ENCODE peak calls at places on chromosomes 13 and 19, in five cellular contexts. One of them, this sample, is unnamed.

GRCh38 chr13:37598572-37598971 is at the start of gene POSTN:
- DNase-seq in HepG2: no peak
- DNase-seq in K562: no peak
- DNase-seq in GM12878: no peak
- DNase-seq in A549: no peak
- DNase-seq in this sample: no peak

GRCh38 chr13:109787135-109787954 is 962 bp upstream of the IRS2 start:
- DNase-seq in HepG2: no peak
- DNase-seq in GM12878: no peak
- DNase-seq in A549: no peak
- DNase-seq in K562: peak
- DNase-seq in this sample: peak

GRCh38 chr19:801861-802496 is 4.7 kb downstream of the PTBP1 start:
- DNase-seq in K562: no peak
- DNase-seq in GM12878: no peak
- DNase-seq in A549: no peak
- DNase-seq in HepG2: no peak
- DNase-seq in this sample: peak

GRCh38 chr19:13172335-13173128 is 22.3 kb downstream of the IER2 start:
- DNase-seq in HepG2: no peak
- DNase-seq in A549: peak
- DNase-seq in K562: peak
- DNase-seq in GM12878: no peak
- DNase-seq in this sample: no peak

GRCh38 chr13:114108141-114108761 is 24.2 kb downstream of the RASA3 start:
- DNase-seq in HepG2: no peak
- DNase-seq in A549: no peak
- DNase-seq in K562: no peak
- DNase-seq in GM12878: no peak
- DNase-seq in this sample: no peak

GRCh38 chr19:29810504-29810871 is 1.3 kb upstream of the CCNE1 start:
- DNase-seq in A549: peak
- DNase-seq in K562: peak
- DNase-seq in GM12878: no peak
- DNase-seq in HepG2: no peak
- DNase-seq in this sample: no peak

GRCh38 chr13:112366907-112367646 is 9.1 kb upstream of the SPACA7 start:
- DNase-seq in GM12878: no peak
- DNase-seq in K562: no peak
- DNase-seq in A549: no peak
- DNase-seq in HepG2: no peak
- DNase-seq in this sample: no peak

GRCh38 chr13:111937763-111938375 is 129.1 kb upstream of the SOX1 start:
- DNase-seq in HepG2: no peak
- DNase-seq in GM12878: no peak
- DNase-seq in K562: no peak
- DNase-seq in A549: no peak
- DNase-seq in this sample: no peak

GRCh38 chr13:110965038-110965754 is 50.3 kb upstream of the ANKRD10 start:
- DNase-seq in HepG2: peak
- DNase-seq in GM12878: peak
- DNase-seq in A549: peak
- DNase-seq in K562: peak
- DNase-seq in this sample: no peak

GRCh38 chr13:92838786-92839185 is 387.8 kb upstream of the GPC6 start:
- DNase-seq in HepG2: peak
- DNase-seq in A549: peak
- DNase-seq in K562: no peak
- DNase-seq in GM12878: no peak
- DNase-seq in this sample: no peak

GRCh38 chr19:40689339-40690049 is 957 bp downstream of the NUMBL start:
- DNase-seq in GM12878: no peak
- DNase-seq in A549: no peak
- DNase-seq in K562: peak
- DNase-seq in HepG2: no peak
- DNase-seq in this sample: peak

GRCh38 chr13:112574476-112575294 is 13.3 kb downstream of the TUBGCP3 start:
- DNase-seq in A549: no peak
- DNase-seq in K562: no peak
- DNase-seq in HepG2: no peak
- DNase-seq in GM12878: no peak
- DNase-seq in this sample: no peak

GRCh38 chr13:110108348-110109139 is 198.4 kb downstream of the COL4A1 start:
- DNase-seq in K562: peak
- DNase-seq in GM12878: no peak
- DNase-seq in A549: peak
- DNase-seq in HepG2: peak
- DNase-seq in this sample: peak

GRCh38 chr13:108496364-108497215 is 132.8 kb upstream of the MYO16 start:
- DNase-seq in A549: no peak
- DNase-seq in GM12878: no peak
- DNase-seq in K562: peak
- DNase-seq in HepG2: no peak
- DNase-seq in this sample: peak

GRCh38 chr19:53877361-53877766 is 4.6 kb upstream of the PRKCG start:
- DNase-seq in A549: peak
- DNase-seq in GM12878: no peak
- DNase-seq in K562: no peak
- DNase-seq in HepG2: no peak
- DNase-seq in this sample: peak

GRCh38 chr19:46678110-46678732 is 17.2 kb upstream of the DACT3 start:
- DNase-seq in K562: peak
- DNase-seq in GM12878: no peak
- DNase-seq in HepG2: no peak
- DNase-seq in A549: peak
- DNase-seq in this sample: peak

GRCh38 chr13:79060216-79060615 is 345.8 kb downstream of the RBM26 start:
- DNase-seq in A549: no peak
- DNase-seq in K562: no peak
- DNase-seq in GM12878: no peak
- DNase-seq in HepG2: no peak
- DNase-seq in this sample: peak

GRCh38 chr13:95710313-95710712 is 33.4 kb downstream of the DNAJC3 start:
- DNase-seq in A549: peak
- DNase-seq in HepG2: no peak
- DNase-seq in K562: no peak
- DNase-seq in GM12878: no peak
- DNase-seq in this sample: no peak
- TF ChIP-seq JUNB in A549: no peak
- TF ChIP-seq JUNB in HepG2: no peak
- TF ChIP-seq JUNB in K562: no peak
- TF ChIP-seq JUNB in GM12878: no peak
- TF ChIP-seq JUNB in this sample: no peak

DNA sequence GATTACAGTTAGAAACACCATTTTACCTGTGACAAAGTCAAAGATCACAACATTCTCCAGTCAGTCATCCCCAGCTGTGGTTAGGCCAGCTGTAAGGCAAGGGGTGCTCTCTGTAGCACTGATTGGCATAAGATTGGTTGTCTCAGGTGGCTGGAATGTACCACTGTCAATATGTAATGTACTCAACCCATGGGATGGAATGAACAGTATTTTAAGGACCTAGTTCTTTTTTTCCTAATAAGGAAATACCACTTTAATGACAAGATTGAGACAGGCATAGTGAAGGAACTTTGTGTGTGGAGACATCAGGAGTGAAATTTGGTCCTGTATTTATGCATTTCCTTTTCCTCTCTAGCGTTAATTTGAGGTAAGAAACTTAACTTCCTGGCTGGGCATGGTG is 310.7 kb downstream of the ITGBL1 start:
- DNase-seq in K562: no peak
- DNase-seq in GM12878: no peak
- DNase-seq in HepG2: no peak
- DNase-seq in A549: no peak
- DNase-seq in this sample: no peak
- TF ChIP-seq JUNB in K562: no peak
- TF ChIP-seq JUNB in GM12878: no peak
- TF ChIP-seq JUNB in HepG2: no peak
- TF ChIP-seq JUNB in A549: no peak
- TF ChIP-seq JUNB in this sample: no peak

DNA sequence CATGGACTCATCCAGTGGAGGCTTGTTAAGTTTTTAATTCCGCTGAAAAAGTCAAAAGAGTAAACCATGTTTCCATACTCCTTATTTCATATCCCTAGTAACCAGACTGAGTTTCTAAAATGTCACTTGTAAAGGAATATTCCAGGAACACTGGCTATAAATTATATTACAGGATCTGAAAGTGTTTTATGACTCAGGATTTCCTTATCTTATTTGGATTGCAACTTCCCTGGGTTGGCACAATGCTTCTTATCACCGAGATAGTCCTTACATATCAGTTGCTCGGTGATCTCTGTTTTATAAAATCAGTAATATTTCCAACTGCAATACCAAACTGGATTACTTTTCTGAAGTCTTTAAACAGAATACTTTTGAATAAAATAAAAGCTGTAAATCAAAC is 180.3 kb upstream of the TSC22D1 start:
- DNase-seq in GM12878: no peak
- DNase-seq in A549: no peak
- DNase-seq in K562: no peak
- DNase-seq in HepG2: no peak
- DNase-seq in this sample: no peak
- TF ChIP-seq JUNB in GM12878: no peak
- TF ChIP-seq JUNB in A549: no peak
- TF ChIP-seq JUNB in K562: no peak
- TF ChIP-seq JUNB in HepG2: no peak
- TF ChIP-seq JUNB in this sample: no peak

GRCh38 chr13:35833571-35834305 is 297.4 kb downstream of the DCLK1 start:
- DNase-seq in A549: no peak
- DNase-seq in GM12878: no peak
- DNase-seq in K562: no peak
- DNase-seq in HepG2: no peak
- DNase-seq in this sample: no peak

GRCh38 chr13:35839746-35840273 is 291.4 kb downstream of the DCLK1 start:
- DNase-seq in K562: no peak
- DNase-seq in HepG2: no peak
- DNase-seq in GM12878: no peak
- DNase-seq in A549: no peak
- DNase-seq in this sample: no peak

GRCh38 chr13:35840991-35841604 is 290.1 kb downstream of the DCLK1 start:
- DNase-seq in HepG2: no peak
- DNase-seq in A549: no peak
- DNase-seq in K562: no peak
- DNase-seq in GM12878: no peak
- DNase-seq in this sample: no peak

GRCh38 chr13:35836476-35836875 is 294.7 kb downstream of the DCLK1 start:
- DNase-seq in K562: no peak
- DNase-seq in GM12878: no peak
- DNase-seq in A549: no peak
- DNase-seq in HepG2: no peak
- DNase-seq in this sample: no peak

DNA sequence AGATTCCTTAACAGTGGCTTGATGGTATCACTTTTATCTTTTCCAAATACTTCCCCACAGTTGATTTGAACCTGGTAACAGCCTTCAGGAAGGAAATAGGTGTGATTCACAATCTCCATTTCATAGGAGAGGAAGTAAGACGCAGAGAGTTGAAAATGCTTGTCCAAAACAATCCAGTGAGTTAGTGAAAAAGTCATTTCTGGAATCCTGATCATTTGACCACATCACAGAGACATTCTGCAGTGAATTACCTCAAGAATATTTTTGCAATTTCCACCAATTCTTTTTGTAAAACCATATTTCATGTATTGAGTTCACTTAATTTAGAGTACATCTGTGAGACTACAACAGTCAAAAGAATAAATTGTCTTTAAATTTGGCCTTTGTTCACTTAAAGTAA is 292.8 kb downstream of the DCLK1 start:
- DNase-seq in K562: no peak
- DNase-seq in HepG2: no peak
- DNase-seq in A549: no peak
- DNase-seq in GM12878: no peak
- DNase-seq in this sample: no peak
- TF ChIP-seq JUNB in K562: no peak
- TF ChIP-seq JUNB in HepG2: no peak
- TF ChIP-seq JUNB in A549: no peak
- TF ChIP-seq JUNB in GM12878: no peak
- TF ChIP-seq JUNB in this sample: no peak

GRCh38 chr19:5435642-5436017 is 19.6 kb upstream of the ZNRF4 start:
- DNase-seq in HepG2: no peak
- DNase-seq in K562: no peak
- DNase-seq in A549: no peak
- DNase-seq in GM12878: no peak
- DNase-seq in this sample: no peak

GRCh38 chr19:5436101-5436947 is 18.9 kb upstream of the ZNRF4 start:
- DNase-seq in K562: peak
- DNase-seq in A549: peak
- DNase-seq in GM12878: no peak
- DNase-seq in HepG2: no peak
- DNase-seq in this sample: peak

GRCh38 chr19:5434351-5434917 is 20.8 kb upstream of the ZNRF4 start:
- DNase-seq in GM12878: no peak
- DNase-seq in K562: peak
- DNase-seq in HepG2: no peak
- DNase-seq in A549: no peak
- DNase-seq in this sample: no peak

GRCh38 chr19:5436948-5437306 is 18.3 kb upstream of the ZNRF4 start:
- DNase-seq in A549: no peak
- DNase-seq in GM12878: no peak
- DNase-seq in K562: no peak
- DNase-seq in HepG2: no peak
- DNase-seq in this sample: peak

GRCh38 chr19:5434970-5435641 is 20.1 kb upstream of the ZNRF4 start:
- DNase-seq in GM12878: no peak
- DNase-seq in K562: peak
- DNase-seq in HepG2: peak
- DNase-seq in A549: peak
- DNase-seq in this sample: no peak
- TF ChIP-seq JUNB in GM12878: no peak
- TF ChIP-seq JUNB in K562: no peak
- TF ChIP-seq JUNB in HepG2: no peak
- TF ChIP-seq JUNB in A549: peak
- TF ChIP-seq JUNB in this sample: no peak

GRCh38 chr19:39282021-39282420 is 13.8 kb downstream of the IFNL2 start:
- DNase-seq in K562: no peak
- DNase-seq in GM12878: no peak
- DNase-seq in A549: no peak
- DNase-seq in HepG2: no peak
- DNase-seq in this sample: no peak

GRCh38 chr19:39276740-39277139 is 8.5 kb downstream of the IFNL2 start:
- DNase-seq in HepG2: no peak
- DNase-seq in GM12878: no peak
- DNase-seq in K562: no peak
- DNase-seq in A549: no peak
- DNase-seq in this sample: no peak

GRCh38 chr19:39275578-39275977 is 7.4 kb downstream of the IFNL2 start:
- DNase-seq in HepG2: no peak
- DNase-seq in GM12878: no peak
- DNase-seq in A549: no peak
- DNase-seq in K562: no peak
- DNase-seq in this sample: no peak

DNA sequence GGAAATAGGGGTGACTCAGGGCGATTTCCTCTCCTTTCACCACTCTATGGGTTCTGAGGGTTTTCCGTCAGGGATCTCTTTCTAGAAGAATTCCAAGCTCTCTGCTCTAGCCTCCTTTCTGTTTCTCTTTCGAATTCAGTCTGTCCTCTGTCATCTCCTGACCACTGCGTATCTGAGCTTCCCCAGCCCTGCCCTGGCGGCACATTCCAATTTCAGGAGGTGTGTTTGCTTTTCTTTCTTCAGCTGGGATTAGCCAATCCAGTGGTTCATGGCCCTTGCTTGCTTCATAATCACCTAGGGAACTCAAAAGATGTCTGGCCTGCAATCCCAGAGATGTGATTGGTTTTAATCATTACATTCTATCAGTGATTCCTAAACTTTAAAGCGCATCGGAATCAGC is 9.4 kb downstream of the IFNL2 start:
- DNase-seq in HepG2: peak
- DNase-seq in A549: peak
- DNase-seq in K562: no peak
- DNase-seq in GM12878: no peak
- DNase-seq in this sample: no peak
- TF ChIP-seq JUNB in HepG2: no peak
- TF ChIP-seq JUNB in A549: no peak
- TF ChIP-seq JUNB in K562: no peak
- TF ChIP-seq JUNB in GM12878: no peak
- TF ChIP-seq JUNB in this sample: no peak

This sample was measured in GM23338.